ENCODE peak calls at places on chromosomes 16 and 17, in six cellular contexts. One of them, this sample, is unnamed.

GRCh38 chr16:79013004-79013403 is 587.5 kb downstream of the MAF start:
- DNase-seq in K562: no peak
- DNase-seq in endothelial cell of umbilical vein: no peak
- DNase-seq in A549: no peak
- DNase-seq in GM12878: no peak
- DNase-seq in HepG2: no peak
- DNase-seq in this sample: peak; percentile 27

GRCh38 chr16:81482329-81483063 is 37.9 kb downstream of the CMIP start:
- DNase-seq in K562: peak; percentile 81
- DNase-seq in endothelial cell of umbilical vein: no peak
- DNase-seq in A549: no peak
- DNase-seq in GM12878: no peak
- DNase-seq in HepG2: no peak
- DNase-seq in this sample: peak; percentile 43

GRCh38 chr17:1629647-1630310 is 1.1 kb upstream of the SLC43A2 start:
- DNase-seq in K562: peak; percentile 66
- DNase-seq in endothelial cell of umbilical vein: peak; percentile 66
- DNase-seq in A549: peak; percentile 73
- DNase-seq in GM12878: no peak
- DNase-seq in HepG2: no peak
- DNase-seq in this sample: peak; percentile 72

GRCh38 chr16:30541502-30542329 is 7.1 kb upstream of the ZNF747 start:
- DNase-seq in K562: no peak
- DNase-seq in endothelial cell of umbilical vein: peak; percentile 59
- DNase-seq in A549: no peak
- DNase-seq in GM12878: no peak
- DNase-seq in HepG2: peak; percentile 47
- DNase-seq in this sample: no peak

GRCh38 chr17:66839616-66840015 is 4.7 kb downstream of the CACNG5 start:
- DNase-seq in K562: no peak
- DNase-seq in endothelial cell of umbilical vein: no peak
- DNase-seq in A549: no peak
- DNase-seq in GM12878: no peak
- DNase-seq in HepG2: no peak
- DNase-seq in this sample: no peak

GRCh38 chr16:73058221-73058615 is 10.3 kb upstream of the ZFHX3 start:
- DNase-seq in K562: peak; percentile 29
- DNase-seq in endothelial cell of umbilical vein: peak; percentile 45
- DNase-seq in A549: no peak
- DNase-seq in GM12878: no peak
- DNase-seq in HepG2: no peak
- DNase-seq in this sample: peak; percentile 61

GRCh38 chr17:45759761-45760160 is 24.4 kb upstream of the CRHR1 start:
- DNase-seq in K562: peak; percentile 51
- DNase-seq in endothelial cell of umbilical vein: no peak
- DNase-seq in A549: peak; percentile 63
- DNase-seq in GM12878: no peak
- DNase-seq in HepG2: no peak
- DNase-seq in this sample: peak; percentile 11

GRCh38 chr17:9644910-9645751 is at the start of gene USP43:
- DNase-seq in K562: peak; percentile 25
- DNase-seq in endothelial cell of umbilical vein: no peak
- DNase-seq in A549: peak; percentile 72
- DNase-seq in GM12878: no peak
- DNase-seq in HepG2: peak; percentile 6
- DNase-seq in this sample: peak; percentile 82

GRCh38 chr17:41773190-41773588 is 13.3 kb downstream of the JUP start:
- DNase-seq in K562: no peak
- DNase-seq in endothelial cell of umbilical vein: peak; percentile 91
- DNase-seq in A549: peak; percentile 90
- DNase-seq in GM12878: no peak
- DNase-seq in HepG2: peak; percentile 79
- DNase-seq in this sample: no peak

GRCh38 chr16:84648595-84649510 is 542 bp downstream of the KLHL36 start:
- DNase-seq in K562: peak; percentile 85
- DNase-seq in endothelial cell of umbilical vein: no peak
- DNase-seq in A549: no peak
- DNase-seq in GM12878: no peak
- DNase-seq in HepG2: no peak
- DNase-seq in this sample: peak; percentile 66

GRCh38 chr17:530851-531250 is 178.2 kb upstream of the RPH3AL start:
- DNase-seq in K562: no peak
- DNase-seq in endothelial cell of umbilical vein: no peak
- DNase-seq in A549: no peak
- DNase-seq in GM12878: no peak
- DNase-seq in HepG2: no peak
- DNase-seq in this sample: no peak

GRCh38 chr17:32258383-32259121 is 7.1 kb upstream of the RHBDL3 start:
- DNase-seq in K562: no peak
- DNase-seq in endothelial cell of umbilical vein: no peak
- DNase-seq in A549: no peak
- DNase-seq in GM12878: no peak
- DNase-seq in HepG2: no peak
- DNase-seq in this sample: no peak

GRCh38 chr17:37137906-37138413 is 189.2 kb downstream of the AATF start:
- DNase-seq in K562: no peak
- DNase-seq in endothelial cell of umbilical vein: no peak
- DNase-seq in A549: no peak
- DNase-seq in GM12878: no peak
- DNase-seq in HepG2: no peak
- DNase-seq in this sample: no peak

GRCh38 chr17:42180411-42180921 is 476 bp downstream of the KCNH4 start:
- DNase-seq in K562: peak; percentile 31
- DNase-seq in endothelial cell of umbilical vein: no peak
- DNase-seq in A549: no peak
- DNase-seq in GM12878: no peak
- DNase-seq in HepG2: no peak
- DNase-seq in this sample: no peak

GRCh38 chr17:57607553-57608120 is 137.5 kb downstream of the CCDC182 start:
- DNase-seq in K562: no peak
- DNase-seq in endothelial cell of umbilical vein: no peak
- DNase-seq in A549: no peak
- DNase-seq in GM12878: no peak
- DNase-seq in HepG2: no peak
- DNase-seq in this sample: no peak

GRCh38 chr17:69959291-69959690 is 115.7 kb upstream of the KCNJ16 start:
- DNase-seq in K562: no peak
- DNase-seq in endothelial cell of umbilical vein: no peak
- DNase-seq in A549: no peak
- DNase-seq in GM12878: no peak
- DNase-seq in HepG2: no peak
- DNase-seq in this sample: no peak

GRCh38 chr17:29664743-29665479 is 42.2 kb upstream of the CORO6 start:
- DNase-seq in K562: peak; percentile 27
- DNase-seq in endothelial cell of umbilical vein: peak; percentile 93
- DNase-seq in A549: peak; percentile 29
- DNase-seq in GM12878: no peak
- DNase-seq in HepG2: no peak
- DNase-seq in this sample: no peak

GRCh38 chr16:66274335-66275110 is 92.0 kb upstream of the CDH5 start:
- DNase-seq in K562: peak; percentile 22
- DNase-seq in endothelial cell of umbilical vein: peak; percentile 43
- DNase-seq in A549: peak; percentile 44
- DNase-seq in GM12878: no peak
- DNase-seq in HepG2: peak; percentile 20
- DNase-seq in this sample: peak; percentile 57

GRCh38 chr16:66996324-66996982 is 8.1 kb downstream of the CES4A start:
- DNase-seq in K562: no peak
- DNase-seq in endothelial cell of umbilical vein: no peak
- DNase-seq in A549: peak; percentile 42
- DNase-seq in GM12878: no peak
- DNase-seq in HepG2: peak; percentile 92
- DNase-seq in this sample: no peak

GRCh38 chr16:81071816-81072215 is 5.2 kb downstream of the C16orf46 start:
- DNase-seq in K562: peak; percentile 63
- DNase-seq in endothelial cell of umbilical vein: no peak
- DNase-seq in A549: peak; percentile 18
- DNase-seq in GM12878: no peak
- DNase-seq in HepG2: peak; percentile 63
- DNase-seq in this sample: peak; percentile 76

GRCh38 chr17:55435408-55435807 is 13.8 kb upstream of the MMD start:
- DNase-seq in K562: no peak
- DNase-seq in endothelial cell of umbilical vein: no peak
- DNase-seq in A549: no peak
- DNase-seq in GM12878: no peak
- DNase-seq in HepG2: no peak
- DNase-seq in this sample: no peak

GRCh38 chr17:65523411-65523810 is 38.0 kb downstream of the AXIN2 start:
- DNase-seq in K562: no peak
- DNase-seq in endothelial cell of umbilical vein: no peak
- DNase-seq in A549: no peak
- DNase-seq in GM12878: no peak
- DNase-seq in HepG2: no peak
- DNase-seq in this sample: no peak

GRCh38 chr16:86991679-86992078 is 325.5 kb downstream of the C16orf95 start:
- DNase-seq in K562: no peak
- DNase-seq in endothelial cell of umbilical vein: no peak
- DNase-seq in A549: no peak
- DNase-seq in GM12878: no peak
- DNase-seq in HepG2: no peak
- DNase-seq in this sample: no peak

GRCh38 chr17:3794890-3795757 is 5.9 kb downstream of the ITGAE start:
- DNase-seq in K562: no peak
- DNase-seq in endothelial cell of umbilical vein: no peak
- DNase-seq in A549: peak; percentile 66
- DNase-seq in GM12878: no peak
- DNase-seq in HepG2: peak; percentile 78
- DNase-seq in this sample: no peak

GRCh38 chr16:7456221-7456620 is 123.6 kb downstream of the RBFOX1 start:
- DNase-seq in K562: no peak
- DNase-seq in endothelial cell of umbilical vein: no peak
- DNase-seq in A549: no peak
- DNase-seq in GM12878: no peak
- DNase-seq in HepG2: no peak
- DNase-seq in this sample: no peak

GRCh38 chr17:78577296-78577695 is at the start of gene DNAH17:
- DNase-seq in K562: no peak
- DNase-seq in endothelial cell of umbilical vein: no peak
- DNase-seq in A549: no peak
- DNase-seq in GM12878: no peak
- DNase-seq in HepG2: no peak
- DNase-seq in this sample: no peak

GRCh38 chr16:83272201-83272600 is 535.6 kb upstream of the HSBP1 start:
- DNase-seq in K562: no peak
- DNase-seq in endothelial cell of umbilical vein: no peak
- DNase-seq in A549: no peak
- DNase-seq in GM12878: no peak
- DNase-seq in HepG2: no peak
- DNase-seq in this sample: no peak

GRCh38 chr17:951388-952132 is 28.0 kb downstream of the NXN start:
- DNase-seq in K562: no peak
- DNase-seq in endothelial cell of umbilical vein: no peak
- DNase-seq in A549: peak; percentile 84
- DNase-seq in GM12878: no peak
- DNase-seq in HepG2: peak; percentile 78
- DNase-seq in this sample: peak; percentile 67

GRCh38 chr16:10920726-10921427 is 21.4 kb downstream of the DEXI start:
- DNase-seq in K562: no peak
- DNase-seq in endothelial cell of umbilical vein: no peak
- DNase-seq in A549: no peak
- DNase-seq in GM12878: no peak
- DNase-seq in HepG2: no peak
- DNase-seq in this sample: no peak

GRCh38 chr17:78343433-78344201 is 16.3 kb downstream of the SOCS3 start:
- DNase-seq in K562: no peak
- DNase-seq in endothelial cell of umbilical vein: no peak
- DNase-seq in A549: no peak
- DNase-seq in GM12878: no peak
- DNase-seq in HepG2: no peak
- DNase-seq in this sample: peak; percentile 57

DNA sequence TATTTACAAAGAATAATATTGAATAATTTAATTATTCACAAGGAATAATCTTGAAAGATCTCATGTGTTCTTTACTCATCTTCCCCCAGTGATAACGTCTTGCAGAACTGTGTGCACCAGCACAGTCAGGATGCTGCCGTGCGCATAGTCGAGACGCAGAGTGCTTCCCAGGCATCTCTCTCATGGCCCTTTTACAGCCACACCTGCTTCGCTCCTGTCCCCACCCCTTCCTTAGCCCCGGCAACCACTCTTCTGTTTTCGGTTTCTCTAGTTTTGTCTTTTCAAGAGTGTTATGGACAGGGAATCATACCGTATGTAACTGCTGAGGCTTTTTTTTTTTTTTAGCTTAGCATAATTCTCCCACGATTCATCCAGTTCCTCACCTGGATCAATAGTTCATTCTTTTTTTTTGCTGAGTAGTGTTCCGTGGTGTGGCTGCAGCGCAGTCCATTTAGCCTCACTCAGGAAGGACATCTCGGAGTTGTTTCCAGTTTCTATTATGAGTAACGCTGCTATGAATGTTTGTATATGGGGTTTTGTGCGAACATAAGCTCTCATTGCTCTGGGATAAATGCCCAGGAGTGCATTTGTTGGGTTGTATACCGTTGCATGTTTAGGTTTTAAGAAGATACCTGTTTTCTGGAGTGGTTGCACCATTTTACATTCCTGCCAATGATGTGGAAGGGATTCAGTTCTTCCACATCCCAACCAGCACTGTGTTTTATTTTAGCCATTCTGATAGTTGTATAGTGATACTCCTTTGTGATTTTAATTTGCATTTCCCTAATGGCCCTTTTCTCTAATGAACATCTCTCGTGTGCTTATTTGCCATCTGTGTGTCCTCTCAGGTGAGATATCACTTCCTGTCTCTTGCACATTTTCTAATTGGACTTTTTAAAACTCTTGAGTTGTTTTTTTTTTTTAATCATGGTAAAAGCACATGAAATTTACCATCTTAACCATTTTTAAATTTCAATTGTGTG is 47.6 kb downstream of the SEC14L1 start:
- DNase-seq in K562: no peak
- DNase-seq in endothelial cell of umbilical vein: peak; percentile 65
- DNase-seq in A549: no peak
- DNase-seq in GM12878: no peak
- DNase-seq in HepG2: peak; percentile 38
- DNase-seq in this sample: no peak
- TF ChIP-seq MYC in K562: no peak
- TF ChIP-seq MYC in endothelial cell of umbilical vein: no peak
- TF ChIP-seq MYC in A549: no peak
- TF ChIP-seq MYC in GM12878: no peak
- TF ChIP-seq MYC in HepG2: no peak
- TF ChIP-seq MYC in this sample: no peak

GRCh38 chr17:75827291-75828050 is 16.7 kb downstream of the UNC13D start:
- DNase-seq in K562: peak; percentile 65
- DNase-seq in endothelial cell of umbilical vein: peak; percentile 82
- DNase-seq in A549: peak; percentile 44
- DNase-seq in GM12878: no peak
- DNase-seq in HepG2: peak; percentile 50
- DNase-seq in this sample: peak; percentile 60
- TF ChIP-seq CTCF in K562: peak; percentile 59
- TF ChIP-seq CTCF in endothelial cell of umbilical vein: peak; percentile 91
- TF ChIP-seq CTCF in A549: peak; percentile 55
- TF ChIP-seq CTCF in GM12878: peak; percentile 53
- TF ChIP-seq CTCF in HepG2: peak; percentile 87
- TF ChIP-seq CTCF in this sample: peak; percentile 42

GRCh38 chr17:48990882-48991357 is 6.3 kb upstream of the IGF2BP1 start:
- DNase-seq in K562: peak; percentile 58
- DNase-seq in endothelial cell of umbilical vein: no peak
- DNase-seq in A549: peak; percentile 51
- DNase-seq in GM12878: no peak
- DNase-seq in HepG2: no peak
- DNase-seq in this sample: no peak
- H3K4me3 ChIP-seq in K562: no peak overlapping the region
- H3K4me3 ChIP-seq in endothelial cell of umbilical vein: no peak overlapping the region
- H3K4me3 ChIP-seq in A549: peak overlapping the region; percentile 25
- H3K4me3 ChIP-seq in GM12878: no peak overlapping the region
- H3K4me3 ChIP-seq in HepG2: no peak overlapping the region
- H3K4me3 ChIP-seq in this sample: no peak overlapping the region

GRCh38 chr17:64503821-64504768 is 2.0 kb downstream of the DDX5 start:
- DNase-seq in K562: no peak
- DNase-seq in endothelial cell of umbilical vein: no peak
- DNase-seq in A549: no peak
- DNase-seq in GM12878: no peak
- DNase-seq in HepG2: no peak
- DNase-seq in this sample: no peak
- TF ChIP-seq MYC in K562: no peak
- TF ChIP-seq MYC in endothelial cell of umbilical vein: no peak
- TF ChIP-seq MYC in A549: no peak
- TF ChIP-seq MYC in GM12878: no peak
- TF ChIP-seq MYC in HepG2: no peak
- TF ChIP-seq MYC in this sample: no peak

This sample was measured in NB4.